ENCODE peak calls at places on chromosomes 5 and 9, in ten cellular contexts. One of them, this sample, is unnamed.
A peak's percentile ranks its signal among the peaks of the same experiment; 100 is the strongest.

GRCh38 chr5:565782-566445 is 41.7 kb upstream of the SLC9A3 start:
- DNase-seq in T follicular helper cell: no peak
- DNase-seq in NCI-H748 treated with DMSO at 0.1 percent for 48 hours: no peak
- DNase-seq in COR-L47: no peak
- DNase-seq in activated T-cell treated with anti-CD3 and anti-CD28 coated beads for 48 hours: no peak
- DNase-seq in GM12865: no peak
- DNase-seq in GM03348: no peak
- DNase-seq in AG08396: peak; percentile 61
- DNase-seq in GM04504: no peak
- DNase-seq in retina: peak; percentile 56
- DNase-seq in this sample: no peak

GRCh38 chr9:93902051-93902779 is 52.9 kb downstream of the BARX1 start:
- DNase-seq in COR-L47: no peak
- DNase-seq in retina: no peak
- DNase-seq in activated T-cell treated with anti-CD3 and anti-CD28 coated beads for 48 hours: no peak
- DNase-seq in GM12865: no peak
- DNase-seq in GM03348: no peak
- DNase-seq in GM04504: no peak
- DNase-seq in AG08396: no peak
- DNase-seq in T follicular helper cell: no peak
- DNase-seq in NCI-H748 treated with DMSO at 0.1 percent for 48 hours: no peak
- DNase-seq in this sample: no peak

GRCh38 chr5:136132087-136132486 is 558 bp upstream of the SMAD5 start:
- DNase-seq in NCI-H748 treated with DMSO at 0.1 percent for 48 hours: no peak
- DNase-seq in GM04504: no peak
- DNase-seq in AG08396: peak; percentile 10
- DNase-seq in retina: no peak
- DNase-seq in T follicular helper cell: no peak
- DNase-seq in COR-L47: no peak
- DNase-seq in GM12865: peak; percentile 15
- DNase-seq in activated T-cell treated with anti-CD3 and anti-CD28 coated beads for 48 hours: no peak
- DNase-seq in GM03348: peak; percentile 29
- DNase-seq in this sample: peak; percentile 6

GRCh38 chr5:158978061-158978745 is 121.5 kb downstream of the EBF1 start:
- DNase-seq in retina: peak; percentile 75
- DNase-seq in T follicular helper cell: no peak
- DNase-seq in AG08396: no peak
- DNase-seq in GM03348: peak; percentile 36
- DNase-seq in NCI-H748 treated with DMSO at 0.1 percent for 48 hours: no peak
- DNase-seq in COR-L47: no peak
- DNase-seq in GM04504: no peak
- DNase-seq in activated T-cell treated with anti-CD3 and anti-CD28 coated beads for 48 hours: no peak
- DNase-seq in GM12865: no peak
- DNase-seq in this sample: no peak

GRCh38 chr5:157743163-157744054 is at the start of gene LSM11:
- DNase-seq in NCI-H748 treated with DMSO at 0.1 percent for 48 hours: peak; percentile 79
- DNase-seq in GM12865: peak; percentile 92
- DNase-seq in GM03348: peak; percentile 98
- DNase-seq in activated T-cell treated with anti-CD3 and anti-CD28 coated beads for 48 hours: peak; percentile 94
- DNase-seq in COR-L47: peak; percentile 70
- DNase-seq in GM04504: peak; percentile 58
- DNase-seq in T follicular helper cell: peak; percentile 81
- DNase-seq in retina: peak; percentile 100
- DNase-seq in AG08396: peak; percentile 96
- DNase-seq in this sample: peak; percentile 67

GRCh38 chr5:169873642-169874041 is 106.7 kb downstream of the INSYN2B start:
- DNase-seq in retina: peak; percentile 35
- DNase-seq in NCI-H748 treated with DMSO at 0.1 percent for 48 hours: no peak
- DNase-seq in GM12865: no peak
- DNase-seq in T follicular helper cell: no peak
- DNase-seq in activated T-cell treated with anti-CD3 and anti-CD28 coated beads for 48 hours: no peak
- DNase-seq in GM04504: no peak
- DNase-seq in GM03348: no peak
- DNase-seq in AG08396: no peak
- DNase-seq in COR-L47: no peak
- DNase-seq in this sample: no peak

GRCh38 chr5:56175465-56175864 is 57.7 kb downstream of the ANKRD55 start:
- DNase-seq in COR-L47: no peak
- DNase-seq in NCI-H748 treated with DMSO at 0.1 percent for 48 hours: no peak
- DNase-seq in T follicular helper cell: no peak
- DNase-seq in GM12865: no peak
- DNase-seq in activated T-cell treated with anti-CD3 and anti-CD28 coated beads for 48 hours: no peak
- DNase-seq in GM03348: peak; percentile 70
- DNase-seq in GM04504: peak; percentile 50
- DNase-seq in retina: no peak
- DNase-seq in AG08396: peak; percentile 53
- DNase-seq in this sample: no peak

GRCh38 chr5:91910655-91911054 is 527.5 kb upstream of the ARRDC3 start:
- DNase-seq in NCI-H748 treated with DMSO at 0.1 percent for 48 hours: no peak
- DNase-seq in retina: no peak
- DNase-seq in GM03348: no peak
- DNase-seq in GM12865: no peak
- DNase-seq in T follicular helper cell: no peak
- DNase-seq in AG08396: no peak
- DNase-seq in COR-L47: no peak
- DNase-seq in activated T-cell treated with anti-CD3 and anti-CD28 coated beads for 48 hours: no peak
- DNase-seq in GM04504: no peak
- DNase-seq in this sample: no peak

GRCh38 chr5:142587354-142587965 is 98.4 kb downstream of the FGF1 start:
- DNase-seq in T follicular helper cell: no peak
- DNase-seq in AG08396: no peak
- DNase-seq in activated T-cell treated with anti-CD3 and anti-CD28 coated beads for 48 hours: peak; percentile 11
- DNase-seq in GM03348: peak; percentile 31
- DNase-seq in NCI-H748 treated with DMSO at 0.1 percent for 48 hours: peak; percentile 16
- DNase-seq in COR-L47: peak; percentile 11
- DNase-seq in GM04504: no peak
- DNase-seq in retina: no peak
- DNase-seq in GM12865: peak; percentile 40
- DNase-seq in this sample: peak; percentile 15

GRCh38 chr5:135251099-135251498 is 147.9 kb downstream of the MACROH2A1 start:
- DNase-seq in GM12865: no peak
- DNase-seq in NCI-H748 treated with DMSO at 0.1 percent for 48 hours: peak; percentile 55
- DNase-seq in AG08396: no peak
- DNase-seq in GM04504: no peak
- DNase-seq in activated T-cell treated with anti-CD3 and anti-CD28 coated beads for 48 hours: no peak
- DNase-seq in GM03348: no peak
- DNase-seq in retina: peak; percentile 51
- DNase-seq in T follicular helper cell: no peak
- DNase-seq in COR-L47: peak; percentile 67
- DNase-seq in this sample: no peak

GRCh38 chr9:131233556-131233955 is 42.8 kb downstream of the FAM78A start:
- DNase-seq in GM03348: no peak
- DNase-seq in retina: no peak
- DNase-seq in GM04504: no peak
- DNase-seq in COR-L47: no peak
- DNase-seq in AG08396: no peak
- DNase-seq in GM12865: no peak
- DNase-seq in NCI-H748 treated with DMSO at 0.1 percent for 48 hours: no peak
- DNase-seq in activated T-cell treated with anti-CD3 and anti-CD28 coated beads for 48 hours: no peak
- DNase-seq in T follicular helper cell: no peak
- DNase-seq in this sample: no peak

GRCh38 chr9:94056442-94056974 is 27.8 kb upstream of the PTPDC1 start:
- DNase-seq in GM03348: peak; percentile 57
- DNase-seq in retina: no peak
- DNase-seq in GM04504: peak; percentile 66
- DNase-seq in COR-L47: no peak
- DNase-seq in NCI-H748 treated with DMSO at 0.1 percent for 48 hours: no peak
- DNase-seq in GM12865: peak; percentile 10
- DNase-seq in T follicular helper cell: no peak
- DNase-seq in AG08396: peak; percentile 39
- DNase-seq in activated T-cell treated with anti-CD3 and anti-CD28 coated beads for 48 hours: no peak
- DNase-seq in this sample: no peak

GRCh38 chr5:65262094-65262493 is 219.6 kb downstream of the ADAMTS6 start:
- DNase-seq in T follicular helper cell: no peak
- DNase-seq in COR-L47: peak; percentile 65
- DNase-seq in activated T-cell treated with anti-CD3 and anti-CD28 coated beads for 48 hours: no peak
- DNase-seq in retina: peak; percentile 79
- DNase-seq in AG08396: peak; percentile 11
- DNase-seq in GM03348: peak; percentile 4
- DNase-seq in GM12865: no peak
- DNase-seq in NCI-H748 treated with DMSO at 0.1 percent for 48 hours: peak; percentile 59
- DNase-seq in GM04504: no peak
- DNase-seq in this sample: no peak

GRCh38 chr5:23029296-23029695 is 176.2 kb upstream of the CDH12 start:
- DNase-seq in GM12865: no peak
- DNase-seq in T follicular helper cell: no peak
- DNase-seq in AG08396: no peak
- DNase-seq in GM03348: no peak
- DNase-seq in activated T-cell treated with anti-CD3 and anti-CD28 coated beads for 48 hours: no peak
- DNase-seq in COR-L47: no peak
- DNase-seq in GM04504: no peak
- DNase-seq in retina: no peak
- DNase-seq in NCI-H748 treated with DMSO at 0.1 percent for 48 hours: no peak
- DNase-seq in this sample: no peak

GRCh38 chr9:135440620-135441019 is 39.0 kb upstream of the PPP1R26 start:
- DNase-seq in T follicular helper cell: no peak
- DNase-seq in GM03348: no peak
- DNase-seq in AG08396: no peak
- DNase-seq in GM04504: no peak
- DNase-seq in activated T-cell treated with anti-CD3 and anti-CD28 coated beads for 48 hours: no peak
- DNase-seq in NCI-H748 treated with DMSO at 0.1 percent for 48 hours: no peak
- DNase-seq in COR-L47: peak; percentile 14
- DNase-seq in GM12865: no peak
- DNase-seq in retina: no peak
- DNase-seq in this sample: peak; percentile 80

GRCh38 chr5:76145945-76146344 is 62.8 kb downstream of the SV2C start:
- DNase-seq in retina: no peak
- DNase-seq in GM12865: peak; percentile 68
- DNase-seq in AG08396: no peak
- DNase-seq in NCI-H748 treated with DMSO at 0.1 percent for 48 hours: no peak
- DNase-seq in activated T-cell treated with anti-CD3 and anti-CD28 coated beads for 48 hours: no peak
- DNase-seq in GM03348: no peak
- DNase-seq in T follicular helper cell: no peak
- DNase-seq in COR-L47: no peak
- DNase-seq in GM04504: no peak
- DNase-seq in this sample: peak; percentile 16

GRCh38 chr9:128568470-128569083 is 16.2 kb downstream of the SPTAN1 start:
- DNase-seq in GM04504: no peak
- DNase-seq in T follicular helper cell: no peak
- DNase-seq in NCI-H748 treated with DMSO at 0.1 percent for 48 hours: no peak
- DNase-seq in GM03348: no peak
- DNase-seq in AG08396: no peak
- DNase-seq in COR-L47: no peak
- DNase-seq in GM12865: no peak
- DNase-seq in activated T-cell treated with anti-CD3 and anti-CD28 coated beads for 48 hours: no peak
- DNase-seq in retina: no peak
- DNase-seq in this sample: no peak

GRCh38 chr5:135264451-135265445 is 134.3 kb downstream of the MACROH2A1 start:
- DNase-seq in COR-L47: no peak
- DNase-seq in NCI-H748 treated with DMSO at 0.1 percent for 48 hours: no peak
- DNase-seq in GM12865: no peak
- DNase-seq in activated T-cell treated with anti-CD3 and anti-CD28 coated beads for 48 hours: no peak
- DNase-seq in AG08396: no peak
- DNase-seq in GM04504: no peak
- DNase-seq in retina: no peak
- DNase-seq in T follicular helper cell: no peak
- DNase-seq in GM03348: no peak
- DNase-seq in this sample: no peak

GRCh38 chr9:18683312-18683711 is 209.4 kb downstream of the ADAMTSL1 start:
- DNase-seq in GM03348: no peak
- DNase-seq in T follicular helper cell: no peak
- DNase-seq in COR-L47: no peak
- DNase-seq in activated T-cell treated with anti-CD3 and anti-CD28 coated beads for 48 hours: no peak
- DNase-seq in AG08396: no peak
- DNase-seq in retina: no peak
- DNase-seq in GM12865: no peak
- DNase-seq in GM04504: no peak
- DNase-seq in NCI-H748 treated with DMSO at 0.1 percent for 48 hours: no peak
- DNase-seq in this sample: no peak

GRCh38 chr5:156327306-156327705 is 342 bp downstream of the SGCD start:
- DNase-seq in GM03348: peak; percentile 25
- DNase-seq in GM12865: no peak
- DNase-seq in GM04504: no peak
- DNase-seq in retina: no peak
- DNase-seq in AG08396: no peak
- DNase-seq in T follicular helper cell: no peak
- DNase-seq in NCI-H748 treated with DMSO at 0.1 percent for 48 hours: no peak
- DNase-seq in activated T-cell treated with anti-CD3 and anti-CD28 coated beads for 48 hours: no peak
- DNase-seq in COR-L47: no peak
- DNase-seq in this sample: no peak

This sample was measured in HepG2.